ENCODE peak calls at places on chromosomes 16 and 17, in eight cellular contexts. A, Y, W, R, P, I, Z and Q are unnamed samples.

GRCh38 chr17:3773511-3773910 is 27.5 kb downstream of the ITGAE start:
- DNase-seq in A (no peak), Y (no peak), W (no peak), R (no peak), P (peak), I (no peak), Z (no peak), Q (no peak)

GRCh38 chr16:31298958-31299357 is 39.2 kb downstream of the ITGAM start:
- DNase-seq in A (no peak), Y (no peak), W (no peak), R (no peak), P (no peak), I (no peak), Z (no peak), Q (no peak)

GRCh38 chr16:81647527-81647926 is 131.6 kb upstream of the PLCG2 start:
- DNase-seq in A (no peak), Y (no peak), W (peak), R (no peak), P (peak), I (no peak), Z (no peak), Q (no peak)

GRCh38 chr17:35082073-35082657 is 18.7 kb upstream of the RFFL start:
- DNase-seq in A (peak), Y (no peak), W (no peak), R (no peak), P (peak), I (no peak), Z (no peak), Q (no peak)

GRCh38 chr17:42944211-42944610 is 20.0 kb downstream of the AARSD1 start:
- DNase-seq in A (no peak), Y (no peak), W (no peak), R (no peak), P (no peak), I (no peak), Z (no peak), Q (no peak)

GRCh38 chr16:86609115-86609514 is 30.8 kb downstream of the FOXL1 start:
- DNase-seq in A (no peak), Y (no peak), W (no peak), R (no peak), P (peak), I (no peak), Z (no peak), Q (no peak)

GRCh38 chr16:55292491-55292890 is 31.5 kb upstream of the IRX6 start:
- DNase-seq in A (no peak), Y (no peak), W (peak), R (no peak), P (no peak), I (no peak), Z (no peak), Q (no peak)

GRCh38 chr16:29806641-29807425 is 504 bp downstream of the MAZ start:
- DNase-seq in A (peak), Y (peak), W (peak), R (no peak), P (peak), I (peak), Z (peak), Q (peak)

GRCh38 chr17:76081295-76082210 is 2.6 kb downstream of the ZACN start:
- DNase-seq in A (no peak), Y (no peak), W (peak), R (no peak), P (no peak), I (no peak), Z (no peak), Q (no peak)

GRCh38 chr17:45149037-45149668 is 878 bp downstream of the HEXIM1 start:
- DNase-seq in A (peak), Y (peak), W (peak), R (peak), P (peak), I (peak), Z (peak), Q (peak)

GRCh38 chr16:13892301-13892700 is 27.7 kb upstream of the ERCC4 start:
- DNase-seq in A (no peak), Y (no peak), W (no peak), R (no peak), P (no peak), I (no peak), Z (no peak), Q (no peak)

GRCh38 chr16:89360760-89361435 is 129.5 kb downstream of the ANKRD11 start:
- DNase-seq in A (peak), Y (no peak), W (no peak), R (peak), P (no peak), I (no peak), Z (peak), Q (no peak)

GRCh38 chr17:44216173-44216572 is 3.3 kb downstream of the UBTF start:
- DNase-seq in A (peak), Y (no peak), W (no peak), R (no peak), P (no peak), I (no peak), Z (peak), Q (no peak)

GRCh38 chr17:80619535-80620235 is 75.0 kb downstream of the RPTOR start:
- DNase-seq in A (no peak), Y (no peak), W (peak), R (no peak), P (peak), I (no peak), Z (no peak), Q (no peak)

GRCh38 chr16:2163211-2163881 is 7.8 kb downstream of the TRAF7 start:
- DNase-seq in A (no peak), Y (no peak), W (no peak), R (no peak), P (no peak), I (no peak), Z (peak), Q (no peak)

GRCh38 chr17:76398523-76399174 is 14.2 kb downstream of the SPHK1 start:
- DNase-seq in A (no peak), Y (no peak), W (no peak), R (no peak), P (no peak), I (no peak), Z (no peak), Q (no peak)

GRCh38 chr17:66076546-66077190 is 115.3 kb downstream of the CEP112 start:
- DNase-seq in A (no peak), Y (no peak), W (no peak), R (no peak), P (peak), I (peak), Z (no peak), Q (no peak)

GRCh38 chr17:81667754-81668153 is 1.2 kb downstream of the CCDC137 start:
- DNase-seq in A (no peak), Y (no peak), W (no peak), R (no peak), P (no peak), I (no peak), Z (no peak), Q (no peak)

GRCh38 chr16:66342294-66342900 is 24.1 kb upstream of the CDH5 start:
- DNase-seq in A (peak), Y (no peak), W (peak), R (no peak), P (peak), I (no peak), Z (no peak), Q (no peak)

GRCh38 chr16:81748476-81749198 is 30.5 kb upstream of the PLCG2 start:
- DNase-seq in A (no peak), Y (no peak), W (no peak), R (no peak), P (no peak), I (no peak), Z (peak), Q (no peak)